ENCODE peak calls at places on chromosome 19, in nine cellular contexts. O, Y, R, K, Q, V, D, M and S are unnamed samples.

GRCh38 chr19:10207026-10207425 is 12.3 kb upstream of the DNMT1 start:
- DNase-seq in O (no peak), Y (no peak), R (no peak), K (no peak), Q (no peak), V (no peak), D (no peak), M (no peak), S (no peak)

GRCh38 chr19:17398902-17399527 is 5.0 kb upstream of the CCDC194 start:
- DNase-seq in O (no peak), Y (no peak), R (no peak), K (no peak), Q (no peak), V (no peak), D (no peak), M (no peak), S (no peak)

GRCh38 chr19:607301-608154 is 17.8 kb downstream of the HCN2 start:
- DNase-seq in O (no peak), Y (no peak), R (no peak), K (no peak), Q (no peak), V (no peak), D (no peak), M (no peak), S (no peak)

GRCh38 chr19:42207767-42208259 is 9.7 kb downstream of the DEDD2 start:
- DNase-seq in O (no peak), Y (no peak), R (no peak), K (no peak), Q (no peak), V (peak), D (no peak), M (no peak), S (no peak)

GRCh38 chr19:11142528-11143171 is 12.9 kb downstream of the SPC24 start:
- DNase-seq in O (peak), Y (no peak), R (peak), K (no peak), Q (peak), V (peak), D (peak), M (peak), S (peak)

GRCh38 chr19:32876919-32877285 is 7.3 kb upstream of the SLC7A9 start:
- DNase-seq in O (no peak), Y (no peak), R (no peak), K (no peak), Q (no peak), V (peak), D (no peak), M (no peak), S (no peak)

GRCh38 chr19:58229255-58229639 is 533 bp downstream of the ZNF544 start:
- DNase-seq in O (peak), Y (peak), R (no peak), K (no peak), Q (no peak), V (peak), D (no peak), M (peak), S (no peak)

GRCh38 chr19:31274964-31275319 is 74.3 kb downstream of the TSHZ3 start:
- DNase-seq in O (no peak), Y (no peak), R (no peak), K (no peak), Q (no peak), V (no peak), D (no peak), M (no peak), S (no peak)

GRCh38 chr19:41894350-41894749 is 11.4 kb downstream of the ARHGEF1 start:
- DNase-seq in O (no peak), Y (peak), R (no peak), K (no peak), Q (no peak), V (no peak), D (no peak), M (no peak), S (no peak)

GRCh38 chr19:13856530-13856929 is 20.4 kb upstream of the NANOS3 start:
- DNase-seq in O (no peak), Y (no peak), R (no peak), K (no peak), Q (no peak), V (no peak), D (no peak), M (no peak), S (no peak)

GRCh38 chr19:21143846-21144245 is 2.0 kb downstream of the ZNF431 start:
- DNase-seq in O (no peak), Y (no peak), R (peak), K (no peak), Q (no peak), V (no peak), D (no peak), M (no peak), S (no peak)

GRCh38 chr19:47228937-47229673 is 1.9 kb downstream of the BBC3 start:
- DNase-seq in O (peak), Y (no peak), R (no peak), K (no peak), Q (peak), V (peak), D (no peak), M (peak), S (no peak)

GRCh38 chr19:9673912-9674668 is 810 bp downstream of the ZNF562 start:
- DNase-seq in O (no peak), Y (no peak), R (peak), K (no peak), Q (no peak), V (no peak), D (no peak), M (no peak), S (no peak)

GRCh38 chr19:56189785-56190184 is 7.8 kb downstream of the ZSCAN5B start:
- DNase-seq in O (peak), Y (no peak), R (no peak), K (no peak), Q (no peak), V (no peak), D (no peak), M (no peak), S (no peak)

GRCh38 chr19:4866595-4867424 is 657 bp downstream of the PLIN3 start:
- DNase-seq in O (peak), Y (peak), R (no peak), K (peak), Q (peak), V (peak), D (no peak), M (no peak), S (peak)

GRCh38 chr19:18798384-18799352 is 7.6 kb upstream of the COMP start:
- DNase-seq in O (peak), Y (no peak), R (no peak), K (no peak), Q (no peak), V (no peak), D (no peak), M (no peak), S (no peak)

GRCh38 chr19:10936661-10937084 is 8.1 kb downstream of the TIMM29 start:
- DNase-seq in O (peak), Y (peak), R (peak), K (no peak), Q (no peak), V (peak), D (no peak), M (peak), S (no peak)

GRCh38 chr19:16383584-16384161 is 59.0 kb downstream of the KLF2 start:
- DNase-seq in O (no peak), Y (no peak), R (no peak), K (peak), Q (no peak), V (no peak), D (no peak), M (no peak), S (no peak)

GRCh38 chr19:1860133-1860775 is 3.1 kb downstream of the KLF16 start:
- DNase-seq in O (peak), Y (peak), R (no peak), K (no peak), Q (no peak), V (peak), D (no peak), M (peak), S (no peak)

GRCh38 chr19:24166055-24166454 is 79.1 kb downstream of the ZNF254 start:
- DNase-seq in O (no peak), Y (no peak), R (no peak), K (no peak), Q (no peak), V (peak), D (no peak), M (no peak), S (no peak)

GRCh38 chr19:5893296-5893903 is 10.2 kb downstream of the NDUFA11 start:
- DNase-seq in O (no peak), Y (no peak), R (no peak), K (no peak), Q (no peak), V (no peak), D (no peak), M (no peak), S (no peak)
- TF ChIP-seq CTCF in O (no peak), Y (no peak), R (no peak), K (no peak), Q (no peak), V (no peak), D (no peak), M (no peak), S (no peak)

GRCh38 chr19:29612801-29613595 is 6.9 kb downstream of the POP4 start:
- DNase-seq in O (no peak), Y (no peak), R (no peak), K (no peak), Q (no peak), V (no peak), D (no peak), M (no peak), S (no peak)
- TF ChIP-seq CTCF in O (no peak), Y (no peak), R (no peak), K (no peak), Q (no peak), V (no peak), D (no peak), M (no peak), S (no peak)

GRCh38 chr19:35006999-35007365 is 6.9 kb downstream of the GRAMD1A start:
- DNase-seq in O (no peak), Y (no peak), R (no peak), K (no peak), Q (no peak), V (no peak), D (no peak), M (no peak), S (no peak)
- TF ChIP-seq CTCF in O (no peak), Y (no peak), R (no peak), K (no peak), Q (no peak), V (no peak), D (no peak), M (no peak), S (no peak)

GRCh38 chr19:40601061-40601973 is at the start of gene LTBP4:
- DNase-seq in O (peak), Y (peak), R (no peak), K (peak), Q (peak), V (no peak), D (no peak), M (peak), S (no peak)
- TF ChIP-seq CTCF in O (peak), Y (no peak), R (no peak), K (no peak), Q (no peak), V (no peak), D (peak), M (peak), S (no peak)

GRCh38 chr19:50210425-50210824 is 7.0 kb downstream of the MYH14 start:
- DNase-seq in O (no peak), Y (no peak), R (no peak), K (no peak), Q (no peak), V (no peak), D (no peak), M (no peak), S (no peak)
- TF ChIP-seq CTCF in O (no peak), Y (no peak), R (no peak), K (no peak), Q (no peak), V (no peak), D (no peak), M (no peak), S (no peak)

GRCh38 chr19:52959613-52960295 is 2.9 kb downstream of the ZNF816 start:
- DNase-seq in O (no peak), Y (no peak), R (no peak), K (no peak), Q (no peak), V (no peak), D (no peak), M (no peak), S (no peak)

GRCh38 chr19:52967772-52968171 is 5.1 kb upstream of the ZNF816 start:
- DNase-seq in O (no peak), Y (no peak), R (no peak), K (no peak), Q (no peak), V (no peak), D (no peak), M (no peak), S (no peak)

GRCh38 chr19:52961981-52962380 is 700 bp downstream of the ZNF816 start:
- DNase-seq in O (peak), Y (no peak), R (no peak), K (no peak), Q (no peak), V (no peak), D (no peak), M (no peak), S (no peak)

GRCh38 chr19:52962394-52963228 is at the start of gene ZNF816:
- DNase-seq in O (peak), Y (peak), R (peak), K (peak), Q (peak), V (peak), D (peak), M (peak), S (peak)

DNA sequence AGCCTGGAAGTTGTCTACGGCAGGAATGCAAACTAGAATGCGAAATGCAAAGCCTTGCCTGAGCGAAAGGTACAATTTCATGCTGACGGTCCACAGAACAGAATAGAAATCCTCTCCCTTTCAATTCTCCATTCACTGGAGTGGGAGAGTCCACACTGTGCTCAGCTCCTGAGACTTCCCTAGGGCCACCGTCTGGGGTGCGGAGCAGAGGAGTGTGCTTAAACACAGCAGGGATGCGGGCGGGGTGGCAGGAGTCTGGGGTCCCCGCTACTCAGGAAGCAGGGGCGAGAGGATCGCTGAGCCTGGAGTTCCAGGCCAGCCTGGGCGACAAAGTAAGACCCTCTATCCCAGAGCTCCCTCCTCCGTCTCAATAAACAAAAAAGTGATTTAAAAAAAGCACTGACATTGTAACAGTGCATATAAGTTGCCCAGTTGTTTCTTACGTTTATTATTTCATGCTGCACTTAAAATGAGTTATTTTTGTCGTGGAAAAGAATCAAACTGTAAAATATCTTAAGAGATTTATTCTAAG is 614 bp upstream of the ZNF816 start:
- DNase-seq in O (peak), Y (peak), R (no peak), K (peak), Q (no peak), V (no peak), D (no peak), M (peak), S (peak)
- TF ChIP-seq CTCF in O (no peak), Y (no peak), R (no peak), K (no peak), Q (no peak), V (no peak), D (no peak), M (no peak), S (no peak)

GRCh38 chr19:7326105-7326877 is 22.4 kb upstream of the ARHGEF18 start:
- DNase-seq in O (peak), Y (no peak), R (peak), K (no peak), Q (no peak), V (no peak), D (no peak), M (peak), S (no peak)

GRCh38 chr19:7331446-7331845 is 17.3 kb upstream of the ARHGEF18 start:
- DNase-seq in O (no peak), Y (no peak), R (no peak), K (no peak), Q (no peak), V (no peak), D (no peak), M (no peak), S (no peak)

GRCh38 chr19:7327802-7328201 is 20.9 kb upstream of the ARHGEF18 start:
- DNase-seq in O (no peak), Y (no peak), R (no peak), K (no peak), Q (no peak), V (no peak), D (no peak), M (no peak), S (no peak)

GRCh38 chr19:7333198-7334118 is 15.3 kb upstream of the ARHGEF18 start:
- DNase-seq in O (no peak), Y (no peak), R (no peak), K (no peak), Q (no peak), V (no peak), D (no peak), M (no peak), S (no peak)

GRCh38 chr19:7328647-7329046 is 20.1 kb upstream of the ARHGEF18 start:
- DNase-seq in O (no peak), Y (no peak), R (no peak), K (no peak), Q (no peak), V (no peak), D (no peak), M (no peak), S (no peak)
- TF ChIP-seq CTCF in O (no peak), Y (no peak), R (no peak), K (no peak), Q (no peak), V (no peak), D (no peak), M (no peak), S (no peak)

GRCh38 chr19:3672575-3672948 is 27.7 kb downstream of the PIP5K1C start:
- DNase-seq in O (no peak), Y (no peak), R (no peak), K (no peak), Q (no peak), V (no peak), D (no peak), M (no peak), S (no peak)

GRCh38 chr19:3672993-3673392 is 27.3 kb downstream of the PIP5K1C start:
- DNase-seq in O (peak), Y (no peak), R (no peak), K (no peak), Q (no peak), V (no peak), D (no peak), M (no peak), S (no peak)

GRCh38 chr19:3670796-3671679 is 29.2 kb downstream of the PIP5K1C start:
- DNase-seq in O (no peak), Y (no peak), R (no peak), K (no peak), Q (peak), V (peak), D (peak), M (no peak), S (no peak)

GRCh38 chr19:3670258-3670795 is 29.9 kb downstream of the PIP5K1C start:
- DNase-seq in O (peak), Y (no peak), R (no peak), K (no peak), Q (peak), V (peak), D (peak), M (no peak), S (no peak)

DNA sequence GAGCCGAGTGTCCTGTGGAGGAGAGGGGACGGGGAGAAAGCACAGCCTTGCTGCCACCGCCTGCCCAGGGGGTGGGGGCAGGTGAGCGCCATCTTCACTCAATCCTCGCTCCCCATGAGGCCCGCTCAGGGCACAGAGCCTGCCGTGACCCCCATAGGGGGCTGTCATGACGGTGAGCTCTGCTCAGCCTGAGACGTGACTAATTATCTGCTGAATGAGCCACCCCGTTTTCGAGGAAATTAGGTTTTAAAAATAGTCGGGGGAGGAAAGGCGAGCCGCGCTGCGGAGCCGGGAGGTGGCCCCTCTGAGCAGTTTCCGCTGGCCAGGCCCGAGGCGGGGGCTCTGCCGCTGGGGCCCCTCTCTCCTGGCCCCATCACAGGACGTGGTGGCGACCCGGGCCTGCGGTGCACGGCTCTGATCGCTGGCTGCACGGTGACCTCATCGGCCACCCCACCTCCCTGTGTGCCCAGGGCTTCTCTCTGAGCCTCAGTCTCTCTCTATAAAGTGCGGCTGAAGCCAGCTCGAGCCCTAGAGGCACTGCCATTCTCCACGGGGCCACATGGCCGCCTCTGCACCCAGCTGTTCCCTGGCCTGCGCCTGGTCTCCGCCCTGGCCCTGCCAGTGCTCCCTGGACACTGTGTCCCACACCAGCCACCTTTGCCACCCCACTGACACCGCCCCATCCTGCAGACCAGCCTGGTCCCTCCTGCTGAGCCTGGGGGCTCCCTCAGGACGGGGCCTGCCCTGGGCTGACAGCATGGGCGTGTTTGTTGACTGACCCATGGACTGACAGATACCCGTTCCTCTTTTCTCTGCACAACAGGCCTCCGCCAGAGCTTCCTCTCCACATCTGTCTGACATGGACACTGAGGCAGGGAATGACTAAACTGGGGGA is 28.3 kb downstream of the PIP5K1C start:
- DNase-seq in O (no peak), Y (no peak), R (no peak), K (no peak), Q (no peak), V (peak), D (no peak), M (no peak), S (no peak)
- TF ChIP-seq CTCF in O (no peak), Y (no peak), R (no peak), K (no peak), Q (no peak), V (peak), D (no peak), M (no peak), S (no peak)